ENCODE peak calls at places on chromosomes 13 and 19, in seven cellular contexts. One of them, this sample, is unnamed.

GRCh38 chr19:42199440-42200115 is 17.9 kb downstream of the DEDD2 start:
- DNase-seq in adrenal gland: no peak
- DNase-seq in NCI-H1048: no peak
- DNase-seq in AG04449: no peak
- DNase-seq in A549: no peak
- DNase-seq in stimulated activated CD4-positive, alpha-beta T cell treated with anti-CD3 and anti-CD28 coated beads, Interleukin-12 subunit alpha, Interleukin-12 subunit beta, amount 100 ng/mL, for 4 hours: no peak
- DNase-seq in T-helper 2 cell: no peak
- DNase-seq in this sample: no peak

GRCh38 chr13:49208619-49209018 is 11.5 kb upstream of the MLNR start:
- DNase-seq in NCI-H1048: no peak
- DNase-seq in T-helper 2 cell: no peak
- DNase-seq in AG04449: no peak
- DNase-seq in adrenal gland: no peak
- DNase-seq in A549: no peak
- DNase-seq in stimulated activated CD4-positive, alpha-beta T cell treated with anti-CD3 and anti-CD28 coated beads, Interleukin-12 subunit alpha, Interleukin-12 subunit beta, amount 100 ng/mL, for 4 hours: no peak
- DNase-seq in this sample: no peak

GRCh38 chr19:33988601-33989000 is 183.7 kb upstream of the LSM14A start:
- DNase-seq in T-helper 2 cell: no peak
- DNase-seq in A549: no peak
- DNase-seq in adrenal gland: no peak
- DNase-seq in NCI-H1048: no peak
- DNase-seq in AG04449: no peak
- DNase-seq in stimulated activated CD4-positive, alpha-beta T cell treated with anti-CD3 and anti-CD28 coated beads, Interleukin-12 subunit alpha, Interleukin-12 subunit beta, amount 100 ng/mL, for 4 hours: no peak
- DNase-seq in this sample: no peak

GRCh38 chr19:55305983-55306562 is 19.1 kb downstream of the TMEM150B start:
- DNase-seq in stimulated activated CD4-positive, alpha-beta T cell treated with anti-CD3 and anti-CD28 coated beads, Interleukin-12 subunit alpha, Interleukin-12 subunit beta, amount 100 ng/mL, for 4 hours: no peak
- DNase-seq in AG04449: no peak
- DNase-seq in NCI-H1048: no peak
- DNase-seq in adrenal gland: peak
- DNase-seq in T-helper 2 cell: no peak
- DNase-seq in A549: no peak
- DNase-seq in this sample: no peak

GRCh38 chr19:12159773-12160414 is 3.0 kb upstream of the ZNF136 start:
- DNase-seq in A549: no peak
- DNase-seq in T-helper 2 cell: no peak
- DNase-seq in adrenal gland: no peak
- DNase-seq in AG04449: no peak
- DNase-seq in NCI-H1048: no peak
- DNase-seq in stimulated activated CD4-positive, alpha-beta T cell treated with anti-CD3 and anti-CD28 coated beads, Interleukin-12 subunit alpha, Interleukin-12 subunit beta, amount 100 ng/mL, for 4 hours: no peak
- DNase-seq in this sample: no peak

GRCh38 chr13:51770160-51770559 is 33.8 kb downstream of the DHRS12 start:
- DNase-seq in NCI-H1048: no peak
- DNase-seq in A549: no peak
- DNase-seq in stimulated activated CD4-positive, alpha-beta T cell treated with anti-CD3 and anti-CD28 coated beads, Interleukin-12 subunit alpha, Interleukin-12 subunit beta, amount 100 ng/mL, for 4 hours: no peak
- DNase-seq in AG04449: no peak
- DNase-seq in T-helper 2 cell: no peak
- DNase-seq in adrenal gland: no peak
- DNase-seq in this sample: no peak

GRCh38 chr13:80131204-80131603 is 209.7 kb downstream of the SPRY2 start:
- DNase-seq in NCI-H1048: no peak
- DNase-seq in stimulated activated CD4-positive, alpha-beta T cell treated with anti-CD3 and anti-CD28 coated beads, Interleukin-12 subunit alpha, Interleukin-12 subunit beta, amount 100 ng/mL, for 4 hours: no peak
- DNase-seq in adrenal gland: peak
- DNase-seq in A549: peak
- DNase-seq in T-helper 2 cell: no peak
- DNase-seq in AG04449: no peak
- DNase-seq in this sample: no peak

GRCh38 chr13:30863231-30863630 is 42.8 kb upstream of the MEDAG start:
- DNase-seq in AG04449: no peak
- DNase-seq in adrenal gland: no peak
- DNase-seq in stimulated activated CD4-positive, alpha-beta T cell treated with anti-CD3 and anti-CD28 coated beads, Interleukin-12 subunit alpha, Interleukin-12 subunit beta, amount 100 ng/mL, for 4 hours: no peak
- DNase-seq in A549: no peak
- DNase-seq in NCI-H1048: no peak
- DNase-seq in T-helper 2 cell: no peak
- DNase-seq in this sample: no peak

GRCh38 chr13:109669956-109670355 is 116.4 kb downstream of the IRS2 start:
- DNase-seq in A549: no peak
- DNase-seq in AG04449: no peak
- DNase-seq in NCI-H1048: no peak
- DNase-seq in adrenal gland: no peak
- DNase-seq in T-helper 2 cell: no peak
- DNase-seq in stimulated activated CD4-positive, alpha-beta T cell treated with anti-CD3 and anti-CD28 coated beads, Interleukin-12 subunit alpha, Interleukin-12 subunit beta, amount 100 ng/mL, for 4 hours: no peak
- DNase-seq in this sample: no peak

GRCh38 chr19:56111601-56112312 is 9.3 kb downstream of the ZNF787 start:
- DNase-seq in adrenal gland: peak
- DNase-seq in T-helper 2 cell: no peak
- DNase-seq in AG04449: no peak
- DNase-seq in NCI-H1048: no peak
- DNase-seq in A549: no peak
- DNase-seq in stimulated activated CD4-positive, alpha-beta T cell treated with anti-CD3 and anti-CD28 coated beads, Interleukin-12 subunit alpha, Interleukin-12 subunit beta, amount 100 ng/mL, for 4 hours: no peak
- DNase-seq in this sample: peak

GRCh38 chr13:110044521-110045200 is 258.3 kb upstream of the IRS2 start:
- DNase-seq in T-helper 2 cell: no peak
- DNase-seq in adrenal gland: no peak
- DNase-seq in stimulated activated CD4-positive, alpha-beta T cell treated with anti-CD3 and anti-CD28 coated beads, Interleukin-12 subunit alpha, Interleukin-12 subunit beta, amount 100 ng/mL, for 4 hours: no peak
- DNase-seq in A549: no peak
- DNase-seq in AG04449: peak
- DNase-seq in NCI-H1048: no peak
- DNase-seq in this sample: no peak

GRCh38 chr19:14979136-14979497 is 547 bp downstream of the SLC1A6 start:
- DNase-seq in adrenal gland: no peak
- DNase-seq in AG04449: no peak
- DNase-seq in A549: no peak
- DNase-seq in T-helper 2 cell: no peak
- DNase-seq in stimulated activated CD4-positive, alpha-beta T cell treated with anti-CD3 and anti-CD28 coated beads, Interleukin-12 subunit alpha, Interleukin-12 subunit beta, amount 100 ng/mL, for 4 hours: no peak
- DNase-seq in NCI-H1048: no peak
- DNase-seq in this sample: no peak

GRCh38 chr19:46955114-46955812 is 64.4 kb upstream of the NPAS1 start:
- DNase-seq in stimulated activated CD4-positive, alpha-beta T cell treated with anti-CD3 and anti-CD28 coated beads, Interleukin-12 subunit alpha, Interleukin-12 subunit beta, amount 100 ng/mL, for 4 hours: peak
- DNase-seq in A549: no peak
- DNase-seq in T-helper 2 cell: no peak
- DNase-seq in AG04449: no peak
- DNase-seq in adrenal gland: no peak
- DNase-seq in NCI-H1048: no peak
- DNase-seq in this sample: peak

GRCh38 chr19:38662508-38663155 is 15.2 kb downstream of the ACTN4 start:
- DNase-seq in NCI-H1048: no peak
- DNase-seq in A549: no peak
- DNase-seq in T-helper 2 cell: no peak
- DNase-seq in AG04449: no peak
- DNase-seq in stimulated activated CD4-positive, alpha-beta T cell treated with anti-CD3 and anti-CD28 coated beads, Interleukin-12 subunit alpha, Interleukin-12 subunit beta, amount 100 ng/mL, for 4 hours: no peak
- DNase-seq in adrenal gland: no peak
- DNase-seq in this sample: no peak

GRCh38 chr13:110161112-110161897 is 145.7 kb downstream of the COL4A1 start:
- DNase-seq in T-helper 2 cell: no peak
- DNase-seq in stimulated activated CD4-positive, alpha-beta T cell treated with anti-CD3 and anti-CD28 coated beads, Interleukin-12 subunit alpha, Interleukin-12 subunit beta, amount 100 ng/mL, for 4 hours: no peak
- DNase-seq in A549: no peak
- DNase-seq in NCI-H1048: no peak
- DNase-seq in adrenal gland: peak
- DNase-seq in AG04449: no peak
- DNase-seq in this sample: no peak

GRCh38 chr13:90500569-90500968 is 846.9 kb upstream of the MIR17HG start:
- DNase-seq in AG04449: no peak
- DNase-seq in A549: no peak
- DNase-seq in NCI-H1048: no peak
- DNase-seq in stimulated activated CD4-positive, alpha-beta T cell treated with anti-CD3 and anti-CD28 coated beads, Interleukin-12 subunit alpha, Interleukin-12 subunit beta, amount 100 ng/mL, for 4 hours: no peak
- DNase-seq in adrenal gland: no peak
- DNase-seq in T-helper 2 cell: no peak
- DNase-seq in this sample: no peak

GRCh38 chr13:99415014-99415650 is 86.1 kb upstream of the TM9SF2 start:
- DNase-seq in adrenal gland: no peak
- DNase-seq in T-helper 2 cell: no peak
- DNase-seq in stimulated activated CD4-positive, alpha-beta T cell treated with anti-CD3 and anti-CD28 coated beads, Interleukin-12 subunit alpha, Interleukin-12 subunit beta, amount 100 ng/mL, for 4 hours: no peak
- DNase-seq in AG04449: no peak
- DNase-seq in A549: no peak
- DNase-seq in NCI-H1048: no peak
- DNase-seq in this sample: no peak

GRCh38 chr13:49869514-49869913 is 66.6 kb downstream of the SPRYD7 start:
- DNase-seq in A549: no peak
- DNase-seq in AG04449: no peak
- DNase-seq in T-helper 2 cell: no peak
- DNase-seq in adrenal gland: no peak
- DNase-seq in NCI-H1048: no peak
- DNase-seq in stimulated activated CD4-positive, alpha-beta T cell treated with anti-CD3 and anti-CD28 coated beads, Interleukin-12 subunit alpha, Interleukin-12 subunit beta, amount 100 ng/mL, for 4 hours: no peak
- DNase-seq in this sample: no peak

GRCh38 chr19:13057147-13057572 is 45.5 kb downstream of the LYL1 start:
- DNase-seq in stimulated activated CD4-positive, alpha-beta T cell treated with anti-CD3 and anti-CD28 coated beads, Interleukin-12 subunit alpha, Interleukin-12 subunit beta, amount 100 ng/mL, for 4 hours: no peak
- DNase-seq in AG04449: no peak
- DNase-seq in adrenal gland: no peak
- DNase-seq in A549: no peak
- DNase-seq in NCI-H1048: no peak
- DNase-seq in T-helper 2 cell: no peak
- DNase-seq in this sample: no peak

GRCh38 chr13:27264181-27264580 is 6.4 kb upstream of the RASL11A start:
- DNase-seq in stimulated activated CD4-positive, alpha-beta T cell treated with anti-CD3 and anti-CD28 coated beads, Interleukin-12 subunit alpha, Interleukin-12 subunit beta, amount 100 ng/mL, for 4 hours: no peak
- DNase-seq in T-helper 2 cell: no peak
- DNase-seq in NCI-H1048: no peak
- DNase-seq in adrenal gland: no peak
- DNase-seq in A549: no peak
- DNase-seq in AG04449: no peak
- DNase-seq in this sample: no peak

GRCh38 chr13:44306401-44307192 is 67.0 kb upstream of the SERP2 start:
- DNase-seq in A549: peak
- DNase-seq in T-helper 2 cell: no peak
- DNase-seq in NCI-H1048: no peak
- DNase-seq in adrenal gland: peak
- DNase-seq in stimulated activated CD4-positive, alpha-beta T cell treated with anti-CD3 and anti-CD28 coated beads, Interleukin-12 subunit alpha, Interleukin-12 subunit beta, amount 100 ng/mL, for 4 hours: no peak
- DNase-seq in AG04449: no peak
- DNase-seq in this sample: peak

GRCh38 chr19:38033658-38034150 is 126.7 kb downstream of the SIPA1L3 start:
- DNase-seq in A549: no peak
- DNase-seq in adrenal gland: no peak
- DNase-seq in NCI-H1048: no peak
- DNase-seq in T-helper 2 cell: no peak
- DNase-seq in stimulated activated CD4-positive, alpha-beta T cell treated with anti-CD3 and anti-CD28 coated beads, Interleukin-12 subunit alpha, Interleukin-12 subunit beta, amount 100 ng/mL, for 4 hours: no peak
- DNase-seq in AG04449: no peak
- DNase-seq in this sample: no peak